ENCODE peak calls at places on chromosomes 16 and 17, in five cellular contexts. F is body of pancreas, Q is BJ, S is amygdala, T is left cardiac atrium. R is an unnamed sample.

GRCh38 chr17:67431210-67432015 is 54.3 kb downstream of the PITPNC1 start:
- DNase-seq in S (no peak), F (no peak), Q (peak), T (no peak), R (peak)

GRCh38 chr17:62882878-62883277 is 74.8 kb upstream of the MARCHF10 start:
- DNase-seq in F (no peak), Q (no peak), T (no peak), S (no peak), R (no peak)

GRCh38 chr16:49492090-49492801 is 118.6 kb downstream of the C16orf78 start:
- DNase-seq in F (peak), Q (no peak), S (no peak), T (peak), R (no peak)

GRCh38 chr17:59842901-59843652 is 49.7 kb downstream of the TUBD1 start:
- DNase-seq in S (no peak), T (peak), Q (peak), F (peak), R (peak)

GRCh38 chr17:43736389-43736788 is 22.2 kb downstream of the SOST start:
- DNase-seq in F (no peak), S (no peak), Q (no peak), T (no peak), R (no peak)

GRCh38 chr17:17820457-17821158 is 16.2 kb downstream of the SREBF1 start:
- DNase-seq in T (no peak), S (no peak), F (no peak), Q (no peak), R (no peak)

GRCh38 chr17:50096092-50096491 is 941 bp downstream of the PDK2 start:
- DNase-seq in Q (no peak), F (no peak), T (no peak), S (no peak), R (no peak)

GRCh38 chr16:71681360-71681759 is 43.1 kb downstream of the PHLPP2 start:
- DNase-seq in T (no peak), F (no peak), Q (no peak), S (no peak), R (no peak)

GRCh38 chr16:57871457-57871856 is 69.2 kb upstream of the KIFC3 start:
- DNase-seq in Q (peak), T (no peak), F (no peak), S (no peak), R (peak)

GRCh38 chr17:44197980-44198720 is 1.5 kb downstream of the ATXN7L3 start:
- DNase-seq in S (no peak), Q (no peak), F (no peak), T (no peak), R (no peak)

GRCh38 chr17:50429793-50430192 is 3.8 kb downstream of the ACSF2 start:
- DNase-seq in Q (no peak), F (no peak), T (no peak), S (no peak), R (no peak)

GRCh38 chr17:34254651-34255380 is at the start of gene CCL2:
- DNase-seq in F (peak), S (no peak), Q (no peak), T (peak), R (no peak)